ENCODE peak calls at places on chromosome 7, in four cellular contexts. B is body of pancreas, V is esophagus squamous epithelium, E is uterus. W is an unnamed sample.

GRCh38 chr7:124397134-124397533 is 364.3 kb upstream of the TMEM229A start:
- DNase-seq in B (no peak), V (no peak), E (no peak), W (no peak)

GRCh38 chr7:151432658-151433521 is 7.1 kb downstream of the CRYGN start:
- DNase-seq in B (no peak), V (no peak), E (no peak), W (no peak)

GRCh38 chr7:66507764-66508296 is 120.9 kb upstream of the KCTD7 start:
- DNase-seq in B (no peak), V (no peak), E (no peak), W (no peak)

GRCh38 chr7:11060883-11061282 is 87.2 kb downstream of the PHF14 start:
- DNase-seq in B (no peak), V (no peak), E (no peak), W (no peak)

GRCh38 chr7:111292026-111292430 is 201.1 kb downstream of the LRRN3 start:
- DNase-seq in B (no peak), V (no peak), E (no peak), W (no peak)

GRCh38 chr7:101155303-101155702 is 1.0 kb downstream of the AP1S1 start:
- DNase-seq in B (no peak), V (no peak), E (no peak), W (no peak)

GRCh38 chr7:70614237-70614984 is 517.5 kb upstream of the GALNT17 start:
- DNase-seq in B (peak), V (no peak), E (peak), W (peak)

GRCh38 chr7:47441796-47442744 is 139.8 kb downstream of the TNS3 start:
- DNase-seq in B (no peak), V (no peak), E (no peak), W (no peak)

GRCh38 chr7:7263297-7264230 is 81.2 kb downstream of the C1GALT1 start:
- DNase-seq in B (no peak), V (no peak), E (no peak), W (no peak)

GRCh38 chr7:139034855-139035587 is 821 bp downstream of the ZC3HAV1L start:
- DNase-seq in B (peak), V (no peak), E (peak), W (no peak)

GRCh38 chr7:24737281-24737680 is 20.0 kb downstream of the GSDME start:
- DNase-seq in B (no peak), V (no peak), E (no peak), W (no peak)

GRCh38 chr7:108203433-108204002 is 73.4 kb upstream of the LAMB4 start:
- DNase-seq in B (no peak), V (no peak), E (no peak), W (no peak)

GRCh38 chr7:12770227-12770975 is 83.0 kb downstream of the ARL4A start:
- DNase-seq in B (peak), V (no peak), E (no peak), W (no peak)

GRCh38 chr7:159017210-159017609 is 127.5 kb downstream of the VIPR2 start:
- DNase-seq in B (peak), V (no peak), E (no peak), W (no peak)

GRCh38 chr7:93964813-93965212 is 39.3 kb downstream of the BET1 start:
- DNase-seq in B (no peak), V (no peak), E (no peak), W (no peak)

GRCh38 chr7:101677421-101678137 is 48.5 kb upstream of the MYL10 start:
- DNase-seq in B (no peak), V (no peak), E (no peak), W (peak)

GRCh38 chr7:91089382-91089963 is 174.8 kb upstream of the FZD1 start:
- DNase-seq in B (peak), V (no peak), E (no peak), W (no peak)

GRCh38 chr7:107014381-107015023 is 30.0 kb upstream of the PRKAR2B start:
- DNase-seq in B (no peak), V (no peak), E (no peak), W (no peak)

GRCh38 chr7:135158141-135158655 is 10.3 kb downstream of the TMEM140 start:
- DNase-seq in B (no peak), V (no peak), E (no peak), W (no peak)
- TF ChIP-seq POLR2A in B (no peak), V (no peak), E (no peak), W (no peak)

GRCh38 chr7:36670585-36671431 is 53.5 kb downstream of the AOAH start:
- DNase-seq in B (peak), V (peak), E (no peak), W (peak)
- TF ChIP-seq POLR2A in B (no peak), V (no peak), E (no peak), W (no peak)

GRCh38 chr7:5526190-5527037 is 102.8 kb upstream of the TNRC18 start:
- DNase-seq in B (peak), V (no peak), E (peak), W (no peak)

GRCh38 chr7:5528815-5529442 is 105.3 kb upstream of the TNRC18 start:
- DNase-seq in B (peak), V (no peak), E (no peak), W (no peak)

GRCh38 chr7:5525271-5526189 is 101.9 kb upstream of the TNRC18 start:
- DNase-seq in B (peak), V (no peak), E (peak), W (peak)

GRCh38 chr7:5532520-5533335 is 109.1 kb upstream of the TNRC18 start:
- DNase-seq in B (peak), V (no peak), E (peak), W (no peak)

GRCh38 chr7:5528071-5528814 is 104.6 kb upstream of the TNRC18 start:
- DNase-seq in B (peak), V (no peak), E (peak), W (no peak)
- TF ChIP-seq POLR2A in B (peak), V (peak), E (no peak), W (no peak)

DNA sequence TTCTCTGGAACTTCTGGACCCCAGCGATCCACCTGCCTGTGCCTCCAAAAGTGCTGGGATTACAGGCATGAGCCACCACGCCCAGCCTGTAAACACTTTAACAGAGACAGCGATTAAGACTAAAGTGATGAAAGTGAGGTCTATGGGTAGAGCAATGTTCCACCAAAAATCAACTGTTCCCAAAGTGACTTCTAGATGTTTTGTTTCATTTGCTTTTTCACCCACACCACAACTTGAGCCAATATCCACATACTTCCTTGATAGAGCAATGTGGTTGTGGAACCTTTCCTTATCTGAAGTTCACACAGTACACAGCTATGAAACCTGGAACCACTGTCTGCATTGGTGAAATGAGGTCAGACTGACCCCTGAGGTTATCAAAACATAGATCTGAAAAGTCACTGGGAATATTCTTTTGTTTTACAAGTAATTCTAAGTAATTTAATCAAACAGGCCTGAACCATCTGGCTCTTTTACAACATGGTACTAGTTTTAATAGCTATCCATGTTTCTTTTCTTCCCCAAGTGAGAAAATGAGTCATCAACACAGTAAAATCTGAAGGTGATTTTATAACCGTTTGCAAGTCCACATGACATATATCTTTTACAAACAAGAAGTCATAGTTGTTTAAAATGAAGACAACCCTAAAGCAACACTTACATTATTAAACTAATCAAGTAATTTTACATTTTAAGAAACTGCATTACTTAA is 80.2 kb downstream of the LRRC17 start:
- DNase-seq in B (peak), V (no peak), E (no peak), W (no peak)
- TF ChIP-seq POLR2A in B (no peak), V (no peak), E (no peak), W (no peak)

GRCh38 chr7:2104716-2105115 is 128.0 kb downstream of the MAD1L1 start:
- DNase-seq in B (no peak), V (no peak), E (peak), W (no peak)

GRCh38 chr7:2105917-2106316 is 126.8 kb downstream of the MAD1L1 start:
- DNase-seq in B (no peak), V (no peak), E (no peak), W (no peak)

GRCh38 chr7:2103071-2103898 is 129.5 kb downstream of the MAD1L1 start:
- DNase-seq in B (no peak), V (no peak), E (no peak), W (no peak)

GRCh38 chr7:2105280-2105679 is 127.5 kb downstream of the MAD1L1 start:
- DNase-seq in B (no peak), V (no peak), E (no peak), W (no peak)

GRCh38 chr7:2104107-2104710 is 128.5 kb downstream of the MAD1L1 start:
- DNase-seq in B (peak), V (no peak), E (peak), W (no peak)
- TF ChIP-seq POLR2A in B (no peak), V (no peak), E (no peak), W (no peak)

DNA sequence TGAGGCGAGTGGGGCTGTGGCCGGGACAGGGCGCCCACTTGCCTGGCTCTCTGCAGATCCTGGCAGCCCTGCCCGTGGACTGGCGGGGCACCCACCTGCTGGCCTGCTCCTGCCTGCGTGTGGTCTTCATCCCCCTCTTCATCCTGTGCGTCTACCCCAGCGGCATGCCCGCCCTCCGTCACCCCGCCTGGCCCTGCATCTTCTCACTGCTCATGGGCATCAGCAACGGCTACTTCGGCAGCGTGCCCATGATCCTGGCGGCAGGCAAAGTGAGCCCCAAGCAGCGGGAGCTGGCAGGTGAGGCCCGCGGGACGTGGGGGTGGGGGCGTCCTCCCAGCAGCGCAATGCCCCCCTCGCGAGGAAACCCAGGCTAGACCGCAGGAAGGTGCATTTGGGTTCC is 17.6 kb downstream of the SLC29A4 start:
- DNase-seq in B (no peak), V (no peak), E (no peak), W (no peak)
- TF ChIP-seq POLR2A in B (no peak), V (no peak), E (no peak), W (no peak)

GRCh38 chr7:50449881-50450690 is at the start of gene FIGNL1:
- DNase-seq in B (peak), V (no peak), E (peak), W (peak)
- TF ChIP-seq POLR2A in B (peak), V (peak), E (peak), W (peak)

DNA sequence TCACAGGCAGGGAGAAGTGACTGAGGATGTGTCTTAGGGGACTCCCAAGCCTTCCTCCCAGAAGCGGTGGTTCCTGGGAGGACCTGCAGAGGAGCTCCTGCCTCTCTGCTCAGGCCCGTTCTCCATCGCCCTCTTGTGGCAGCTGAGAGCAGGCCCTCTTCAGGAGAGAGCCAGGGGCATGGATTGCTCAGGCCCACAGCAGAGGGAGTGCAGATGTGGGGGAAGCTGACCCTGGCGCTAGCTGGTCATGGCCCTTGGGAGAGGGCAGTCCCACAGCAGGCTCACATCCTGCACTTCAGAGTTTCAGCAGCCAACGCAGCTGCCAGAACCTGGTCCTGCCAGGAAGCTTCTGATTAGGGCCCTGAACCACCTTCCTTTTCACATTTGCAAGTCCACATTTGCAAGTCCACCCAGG is 94.8 kb upstream of the TARP start:
- DNase-seq in B (peak), V (no peak), E (no peak), W (peak)
- TF ChIP-seq POLR2A in B (no peak), V (no peak), E (no peak), W (no peak)

W was measured in H54.